ENCODE peak calls at places on chromosome X, in nine cellular contexts. One of them, this sample, is unnamed.

GRCh38 chrX:93985621-93986020 is 311.6 kb downstream of the FAM133A start:
- DNase-seq in testis: no peak
- DNase-seq in brain microvascular endothelial cell: no peak
- DNase-seq in cardiac muscle cell: no peak
- DNase-seq in GM23338: no peak
- DNase-seq in psoas muscle: no peak
- DNase-seq in CD8-positive, alpha-beta T cell: no peak
- DNase-seq in kidney: no peak
- DNase-seq in left ventricle myocardium inferior: no peak
- DNase-seq in this sample: no peak

GRCh38 chrX:149476513-149476912 is 28.6 kb downstream of the IDS start:
- DNase-seq in testis: no peak
- DNase-seq in brain microvascular endothelial cell: no peak
- DNase-seq in cardiac muscle cell: no peak
- DNase-seq in GM23338: no peak
- DNase-seq in psoas muscle: no peak
- DNase-seq in CD8-positive, alpha-beta T cell: no peak
- DNase-seq in kidney: no peak
- DNase-seq in left ventricle myocardium inferior: no peak
- DNase-seq in this sample: no peak

GRCh38 chrX:8738588-8739189 is 6.8 kb upstream of the ANOS1 start:
- DNase-seq in testis: peak; percentile 51
- DNase-seq in brain microvascular endothelial cell: no peak
- DNase-seq in cardiac muscle cell: peak; percentile 62
- DNase-seq in GM23338: peak; percentile 72
- DNase-seq in psoas muscle: no peak
- DNase-seq in CD8-positive, alpha-beta T cell: no peak
- DNase-seq in kidney: no peak
- DNase-seq in left ventricle myocardium inferior: no peak
- DNase-seq in this sample: no peak

GRCh38 chrX:16461968-16462367 is 188.0 kb upstream of the S100G start:
- DNase-seq in testis: no peak
- DNase-seq in brain microvascular endothelial cell: no peak
- DNase-seq in cardiac muscle cell: no peak
- DNase-seq in GM23338: no peak
- DNase-seq in psoas muscle: no peak
- DNase-seq in CD8-positive, alpha-beta T cell: no peak
- DNase-seq in kidney: no peak
- DNase-seq in left ventricle myocardium inferior: no peak
- DNase-seq in this sample: no peak

GRCh38 chrX:10146350-10146749 is 10.4 kb upstream of the CLCN4 start:
- DNase-seq in testis: no peak
- DNase-seq in brain microvascular endothelial cell: no peak
- DNase-seq in cardiac muscle cell: no peak
- DNase-seq in GM23338: no peak
- DNase-seq in psoas muscle: no peak
- DNase-seq in CD8-positive, alpha-beta T cell: no peak
- DNase-seq in kidney: no peak
- DNase-seq in left ventricle myocardium inferior: no peak
- DNase-seq in this sample: no peak

GRCh38 chrX:10529344-10529743 is 91.0 kb downstream of the MID1 start:
- DNase-seq in testis: no peak
- DNase-seq in brain microvascular endothelial cell: no peak
- DNase-seq in cardiac muscle cell: peak; percentile 81
- DNase-seq in GM23338: no peak
- DNase-seq in psoas muscle: no peak
- DNase-seq in CD8-positive, alpha-beta T cell: no peak
- DNase-seq in kidney: no peak
- DNase-seq in left ventricle myocardium inferior: no peak
- DNase-seq in this sample: no peak

GRCh38 chrX:77743720-77744119 is 42.3 kb downstream of the ATRX start:
- DNase-seq in testis: no peak
- DNase-seq in brain microvascular endothelial cell: no peak
- DNase-seq in cardiac muscle cell: peak; percentile 0
- DNase-seq in GM23338: no peak
- DNase-seq in psoas muscle: no peak
- DNase-seq in CD8-positive, alpha-beta T cell: no peak
- DNase-seq in kidney: no peak
- DNase-seq in left ventricle myocardium inferior: no peak
- DNase-seq in this sample: no peak

GRCh38 chrX:56618250-56618649 is 54.8 kb downstream of the UBQLN2 start:
- DNase-seq in testis: no peak
- DNase-seq in brain microvascular endothelial cell: no peak
- DNase-seq in cardiac muscle cell: peak; percentile 10
- DNase-seq in GM23338: peak; percentile 24
- DNase-seq in psoas muscle: no peak
- DNase-seq in CD8-positive, alpha-beta T cell: no peak
- DNase-seq in kidney: no peak
- DNase-seq in left ventricle myocardium inferior: no peak
- DNase-seq in this sample: no peak

GRCh38 chrX:147226801-147227200 is 412.3 kb upstream of the CXorf51A start:
- DNase-seq in testis: no peak
- DNase-seq in brain microvascular endothelial cell: no peak
- DNase-seq in cardiac muscle cell: no peak
- DNase-seq in GM23338: no peak
- DNase-seq in psoas muscle: no peak
- DNase-seq in CD8-positive, alpha-beta T cell: no peak
- DNase-seq in kidney: no peak
- DNase-seq in left ventricle myocardium inferior: no peak
- DNase-seq in this sample: no peak

GRCh38 chrX:70969635-70970481 is 39.0 kb upstream of the SLC7A3 start:
- DNase-seq in testis: no peak
- DNase-seq in brain microvascular endothelial cell: no peak
- DNase-seq in cardiac muscle cell: no peak
- DNase-seq in GM23338: peak; percentile 66
- DNase-seq in psoas muscle: no peak
- DNase-seq in CD8-positive, alpha-beta T cell: no peak
- DNase-seq in kidney: no peak
- DNase-seq in left ventricle myocardium inferior: no peak
- DNase-seq in this sample: no peak

GRCh38 chrX:150038977-150039599 is 100.8 kb upstream of the EOLA2 start:
- DNase-seq in testis: no peak
- DNase-seq in brain microvascular endothelial cell: no peak
- DNase-seq in cardiac muscle cell: peak; percentile 18
- DNase-seq in GM23338: no peak
- DNase-seq in psoas muscle: no peak
- DNase-seq in CD8-positive, alpha-beta T cell: no peak
- DNase-seq in kidney: no peak
- DNase-seq in left ventricle myocardium inferior: no peak
- DNase-seq in this sample: no peak

GRCh38 chrX:64894454-64895038 is 81.7 kb downstream of the ZC4H2 start:
- DNase-seq in testis: peak; percentile 52
- DNase-seq in brain microvascular endothelial cell: no peak
- DNase-seq in cardiac muscle cell: no peak
- DNase-seq in GM23338: peak; percentile 64
- DNase-seq in psoas muscle: no peak
- DNase-seq in CD8-positive, alpha-beta T cell: no peak
- DNase-seq in kidney: no peak
- DNase-seq in left ventricle myocardium inferior: no peak
- DNase-seq in this sample: no peak

GRCh38 chrX:29478336-29479069 is 736.9 kb upstream of the MAGEB2 start:
- DNase-seq in testis: peak; percentile 41
- DNase-seq in brain microvascular endothelial cell: peak; percentile 1
- DNase-seq in cardiac muscle cell: peak; percentile 55
- DNase-seq in GM23338: peak; percentile 60
- DNase-seq in psoas muscle: no peak
- DNase-seq in CD8-positive, alpha-beta T cell: no peak
- DNase-seq in kidney: no peak
- DNase-seq in left ventricle myocardium inferior: no peak
- DNase-seq in this sample: no peak

GRCh38 chrX:37958493-37959211 is 47.7 kb upstream of the SYTL5 start:
- DNase-seq in testis: no peak
- DNase-seq in brain microvascular endothelial cell: peak; percentile 26
- DNase-seq in cardiac muscle cell: peak; percentile 17
- DNase-seq in GM23338: no peak
- DNase-seq in psoas muscle: no peak
- DNase-seq in CD8-positive, alpha-beta T cell: no peak
- DNase-seq in kidney: no peak
- DNase-seq in left ventricle myocardium inferior: no peak
- DNase-seq in this sample: no peak

GRCh38 chrX:50770702-50771101 is 43.3 kb downstream of the SHROOM4 start:
- DNase-seq in testis: no peak
- DNase-seq in brain microvascular endothelial cell: no peak
- DNase-seq in cardiac muscle cell: peak; percentile 0
- DNase-seq in GM23338: peak; percentile 5
- DNase-seq in psoas muscle: no peak
- DNase-seq in CD8-positive, alpha-beta T cell: no peak
- DNase-seq in kidney: peak; percentile 51
- DNase-seq in left ventricle myocardium inferior: no peak
- DNase-seq in this sample: no peak

GRCh38 chrX:131588995-131589394 is 45.1 kb downstream of the OR13H1 start:
- DNase-seq in testis: no peak
- DNase-seq in brain microvascular endothelial cell: no peak
- DNase-seq in cardiac muscle cell: peak; percentile 12
- DNase-seq in GM23338: no peak
- DNase-seq in psoas muscle: no peak
- DNase-seq in CD8-positive, alpha-beta T cell: no peak
- DNase-seq in kidney: no peak
- DNase-seq in left ventricle myocardium inferior: no peak
- DNase-seq in this sample: no peak

GRCh38 chrX:121389976-121390709 is 342.7 kb downstream of the GLUD2 start:
- DNase-seq in testis: no peak
- DNase-seq in brain microvascular endothelial cell: no peak
- DNase-seq in cardiac muscle cell: no peak
- DNase-seq in GM23338: no peak
- DNase-seq in psoas muscle: no peak
- DNase-seq in CD8-positive, alpha-beta T cell: no peak
- DNase-seq in kidney: no peak
- DNase-seq in left ventricle myocardium inferior: no peak
- DNase-seq in this sample: no peak

GRCh38 chrX:115952417-115953092 is 218.0 kb upstream of the AGTR2 start:
- DNase-seq in testis: no peak
- DNase-seq in brain microvascular endothelial cell: no peak
- DNase-seq in cardiac muscle cell: no peak
- DNase-seq in GM23338: peak; percentile 28
- DNase-seq in psoas muscle: no peak
- DNase-seq in CD8-positive, alpha-beta T cell: no peak
- DNase-seq in kidney: peak; percentile 68
- DNase-seq in left ventricle myocardium inferior: no peak
- DNase-seq in this sample: no peak

GRCh38 chrX:72023071-72023470 is 108.6 kb downstream of the RTL5 start:
- DNase-seq in testis: no peak
- DNase-seq in brain microvascular endothelial cell: no peak
- DNase-seq in cardiac muscle cell: no peak
- DNase-seq in GM23338: no peak
- DNase-seq in psoas muscle: no peak
- DNase-seq in CD8-positive, alpha-beta T cell: no peak
- DNase-seq in kidney: no peak
- DNase-seq in left ventricle myocardium inferior: no peak
- DNase-seq in this sample: no peak

GRCh38 chrX:20442597-20442996 is 175.9 kb upstream of the RPS6KA3 start:
- DNase-seq in testis: peak; percentile 84
- DNase-seq in brain microvascular endothelial cell: peak; percentile 67
- DNase-seq in cardiac muscle cell: peak; percentile 90
- DNase-seq in GM23338: peak; percentile 87
- DNase-seq in psoas muscle: peak; percentile 87
- DNase-seq in CD8-positive, alpha-beta T cell: peak; percentile 80
- DNase-seq in kidney: peak; percentile 83
- DNase-seq in left ventricle myocardium inferior: peak; percentile 79
- DNase-seq in this sample: peak; percentile 41
- TF ChIP-seq CTCF in testis: no peak
- TF ChIP-seq CTCF in brain microvascular endothelial cell: peak; percentile 69
- TF ChIP-seq CTCF in cardiac muscle cell: peak; percentile 54
- TF ChIP-seq CTCF in GM23338: peak; percentile 66
- TF ChIP-seq CTCF in psoas muscle: peak; percentile 69
- TF ChIP-seq CTCF in CD8-positive, alpha-beta T cell: peak; percentile 63
- TF ChIP-seq CTCF in kidney: peak; percentile 61
- TF ChIP-seq CTCF in left ventricle myocardium inferior: peak; percentile 67
- TF ChIP-seq CTCF in this sample: peak; percentile 57

DNA sequence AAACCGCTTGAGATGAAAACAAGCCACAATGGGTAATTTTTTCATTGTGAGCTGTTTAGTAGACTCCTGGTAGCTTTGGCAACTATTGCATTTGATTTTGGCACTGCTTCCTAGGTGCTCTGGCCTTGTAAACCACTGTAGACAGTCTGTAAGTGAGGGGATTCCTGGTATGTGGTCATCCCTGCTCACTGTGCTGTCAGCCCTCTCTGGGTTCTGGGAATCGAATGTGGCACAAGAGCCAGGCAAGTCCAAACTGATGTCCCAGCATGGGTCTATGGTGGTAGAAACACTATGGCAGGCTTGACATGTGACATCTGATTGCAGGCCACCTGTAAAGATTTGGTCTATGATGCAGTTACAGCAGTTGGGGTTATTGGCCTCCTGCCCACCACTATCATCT is 2.5 kb downstream of the USP51 start:
- DNase-seq in testis: peak; percentile 13
- DNase-seq in brain microvascular endothelial cell: no peak
- DNase-seq in cardiac muscle cell: no peak
- DNase-seq in GM23338: no peak
- DNase-seq in psoas muscle: no peak
- DNase-seq in CD8-positive, alpha-beta T cell: no peak
- DNase-seq in kidney: no peak
- DNase-seq in left ventricle myocardium inferior: no peak
- DNase-seq in this sample: no peak
- H3K27ac ChIP-seq in testis: no peak overlapping the region
- H3K27ac ChIP-seq in brain microvascular endothelial cell: no peak overlapping the region
- H3K27ac ChIP-seq in cardiac muscle cell: no peak overlapping the region
- H3K27ac ChIP-seq in GM23338: no peak overlapping the region
- H3K27ac ChIP-seq in psoas muscle: no peak overlapping the region
- H3K27ac ChIP-seq in CD8-positive, alpha-beta T cell: no peak overlapping the region
- H3K27ac ChIP-seq in kidney: no peak overlapping the region
- H3K27ac ChIP-seq in left ventricle myocardium inferior: no peak overlapping the region
- H3K27ac ChIP-seq in this sample: no peak overlapping the region

GRCh38 chrX:19636989-19637388 is 121.7 kb upstream of the MAP3K15 start:
- DNase-seq in testis: no peak
- DNase-seq in brain microvascular endothelial cell: no peak
- DNase-seq in cardiac muscle cell: no peak
- DNase-seq in GM23338: no peak
- DNase-seq in psoas muscle: no peak
- DNase-seq in CD8-positive, alpha-beta T cell: no peak
- DNase-seq in kidney: no peak
- DNase-seq in left ventricle myocardium inferior: no peak
- DNase-seq in this sample: no peak
- H3K4me3 ChIP-seq in testis: no peak overlapping the region
- H3K4me3 ChIP-seq in brain microvascular endothelial cell: no peak overlapping the region
- H3K4me3 ChIP-seq in cardiac muscle cell: no peak overlapping the region
- H3K4me3 ChIP-seq in GM23338: no peak overlapping the region
- H3K4me3 ChIP-seq in psoas muscle: no peak overlapping the region
- H3K4me3 ChIP-seq in CD8-positive, alpha-beta T cell: no peak overlapping the region
- H3K4me3 ChIP-seq in kidney: no peak overlapping the region
- H3K4me3 ChIP-seq in left ventricle myocardium inferior: no peak overlapping the region
- H3K4me3 ChIP-seq in this sample: no peak overlapping the region

GRCh38 chrX:24241822-24242648 is 71.8 kb downstream of the SUPT20HL2 start:
- DNase-seq in testis: no peak
- DNase-seq in brain microvascular endothelial cell: peak; percentile 24
- DNase-seq in cardiac muscle cell: peak; percentile 57
- DNase-seq in GM23338: peak; percentile 47
- DNase-seq in psoas muscle: no peak
- DNase-seq in CD8-positive, alpha-beta T cell: no peak
- DNase-seq in kidney: no peak
- DNase-seq in left ventricle myocardium inferior: no peak
- DNase-seq in this sample: no peak
- TF ChIP-seq CTCF in testis: peak; percentile 23
- TF ChIP-seq CTCF in brain microvascular endothelial cell: peak; percentile 58
- TF ChIP-seq CTCF in cardiac muscle cell: peak; percentile 21
- TF ChIP-seq CTCF in GM23338: peak; percentile 40
- TF ChIP-seq CTCF in psoas muscle: peak; percentile 46
- TF ChIP-seq CTCF in CD8-positive, alpha-beta T cell: no peak
- TF ChIP-seq CTCF in kidney: no peak
- TF ChIP-seq CTCF in left ventricle myocardium inferior: peak; percentile 57
- TF ChIP-seq CTCF in this sample: peak; percentile 38